ENCODE peak calls at places on chromosomes 7 and 10, in four cellular contexts. F, J, Y and E are unnamed samples.
A peak's percentile ranks its signal among the peaks of the same experiment; 100 is the strongest.

GRCh38 chr7:125136755-125137547 is 207.3 kb upstream of the POT1 start:
- DNase-seq in F (no peak), J (no peak), Y (no peak), E (no peak)

GRCh38 chr7:107622429-107622828 is 38.2 kb upstream of the SLC26A4 start:
- DNase-seq in J (no peak), F (no peak), Y (no peak), E (no peak)

GRCh38 chr7:7808156-7808555 is 89.7 kb upstream of the RPA3 start:
- DNase-seq in F (no peak), Y (no peak), J (no peak), E (no peak)

GRCh38 chr10:79149662-79150443 is 81.1 kb downstream of the ZMIZ1 start:
- DNase-seq in Y (peak; percentile 63), F (peak; percentile 84), J (peak; percentile 93), E (peak; percentile 80)

GRCh38 chr10:77884181-77884580 is 42.4 kb downstream of the DLG5 start:
- DNase-seq in Y (no peak), J (no peak), F (no peak), E (no peak)

GRCh38 chr7:69630292-69630691 is 32.0 kb downstream of the AUTS2 start:
- DNase-seq in J (no peak), Y (no peak), F (no peak), E (no peak)

GRCh38 chr10:15879058-15879457 is 18.8 kb upstream of the MINDY3 start:
- DNase-seq in J (no peak), F (no peak), Y (no peak), E (no peak)

GRCh38 chr10:76719021-76719420 is 918.6 kb downstream of the KCNMA1 start:
- DNase-seq in J (no peak), F (no peak), Y (no peak), E (no peak)

GRCh38 chr7:151410405-151411390 is 860 bp upstream of the WDR86 start:
- DNase-seq in Y (no peak), F (no peak), J (no peak), E (peak; percentile 72)

DNA sequence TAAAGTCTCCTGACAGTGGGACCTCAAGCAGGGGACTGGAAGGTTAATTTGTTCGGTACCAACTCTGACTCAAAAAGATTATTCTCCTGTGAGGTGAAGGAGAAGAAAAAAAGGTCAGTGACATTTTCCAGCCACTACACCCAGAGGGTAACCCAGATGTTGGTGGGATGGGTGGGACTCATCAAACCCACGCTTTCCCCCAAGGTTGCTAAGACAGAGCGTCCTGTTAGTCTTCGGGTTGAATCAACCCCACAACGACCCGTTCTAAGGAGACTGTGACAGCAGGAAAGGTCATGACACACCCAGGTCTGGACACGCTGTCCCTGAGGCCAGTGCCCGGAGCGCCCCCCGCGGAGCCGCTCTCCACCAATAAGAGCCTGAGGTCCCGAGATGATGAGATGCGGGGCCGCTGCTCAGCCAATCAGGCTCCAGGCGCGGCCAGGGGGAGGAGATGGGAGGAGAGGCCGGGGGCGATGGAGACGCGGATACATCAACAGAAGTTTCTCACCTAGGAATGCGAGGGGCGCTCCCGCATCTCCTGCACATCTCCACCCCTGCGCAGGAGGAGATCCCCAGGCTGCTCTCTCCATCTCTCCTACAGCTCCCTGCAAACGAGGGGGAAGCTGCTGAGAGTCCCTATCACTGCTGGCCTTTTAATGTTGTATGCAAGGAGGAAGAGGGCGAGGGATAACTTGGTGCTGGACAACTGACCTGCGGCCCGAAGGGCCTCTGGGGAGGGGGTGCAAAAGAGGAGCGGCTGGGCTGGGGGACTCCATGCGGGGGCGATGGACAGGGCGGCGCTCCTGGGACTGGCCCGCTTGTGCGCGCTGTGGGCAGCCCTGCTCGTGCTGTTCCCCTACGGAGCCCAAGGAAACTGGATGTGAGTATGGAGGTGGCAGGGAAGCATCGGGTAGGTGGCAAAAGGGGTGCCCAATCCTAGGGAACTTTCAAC is at the start of gene WNT16:
- DNase-seq in J (no peak), Y (no peak), F (no peak), E (no peak)
- H3K4me3 ChIP-seq in J (peak within 1 kb of the TSS; percentile 43), Y (peak within 1 kb of the TSS; percentile 34), F (peak within 1 kb of the TSS; percentile 52), E (peak within 1 kb of the TSS; percentile 31)

DNA sequence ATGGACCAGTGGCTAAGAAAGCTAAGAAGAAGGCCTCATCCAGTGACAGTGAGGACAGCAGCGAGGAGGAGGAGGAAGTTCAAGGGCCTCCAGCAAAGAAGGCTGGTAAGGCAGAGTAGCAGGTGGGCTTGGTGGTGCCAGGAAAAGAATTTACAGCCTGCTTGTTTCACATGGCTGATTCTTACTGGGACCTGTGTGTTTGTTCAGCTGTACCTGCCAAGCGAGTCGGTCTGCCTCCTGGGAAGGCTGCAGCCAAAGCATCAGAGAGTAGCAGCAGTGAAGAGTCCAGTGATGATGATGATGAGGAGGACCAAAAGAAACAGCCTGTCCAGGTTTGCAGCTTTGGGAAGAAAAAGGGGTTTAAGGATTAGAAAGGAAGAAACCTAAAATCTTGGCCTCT is 5.0 kb downstream of the NOLC1 start:
- DNase-seq in Y (no peak), J (no peak), F (no peak), E (no peak)
- TF ChIP-seq EP300 in Y (no peak), J (no peak), F (no peak), E (no peak)

GRCh38 chr7:129166745-129167144 is 21.7 kb upstream of the SMO start:
- DNase-seq in J (no peak), Y (no peak), F (no peak), E (no peak)

GRCh38 chr7:129169705-129170319 is 18.6 kb upstream of the SMO start:
- DNase-seq in J (no peak), F (no peak), Y (no peak), E (no peak)

GRCh38 chr7:129168219-129168991 is 20.0 kb upstream of the SMO start:
- DNase-seq in F (no peak), Y (no peak), J (no peak), E (no peak)

GRCh38 chr7:129170373-129171021 is 17.9 kb upstream of the SMO start:
- DNase-seq in J (no peak), Y (no peak), F (no peak), E (no peak)

DNA sequence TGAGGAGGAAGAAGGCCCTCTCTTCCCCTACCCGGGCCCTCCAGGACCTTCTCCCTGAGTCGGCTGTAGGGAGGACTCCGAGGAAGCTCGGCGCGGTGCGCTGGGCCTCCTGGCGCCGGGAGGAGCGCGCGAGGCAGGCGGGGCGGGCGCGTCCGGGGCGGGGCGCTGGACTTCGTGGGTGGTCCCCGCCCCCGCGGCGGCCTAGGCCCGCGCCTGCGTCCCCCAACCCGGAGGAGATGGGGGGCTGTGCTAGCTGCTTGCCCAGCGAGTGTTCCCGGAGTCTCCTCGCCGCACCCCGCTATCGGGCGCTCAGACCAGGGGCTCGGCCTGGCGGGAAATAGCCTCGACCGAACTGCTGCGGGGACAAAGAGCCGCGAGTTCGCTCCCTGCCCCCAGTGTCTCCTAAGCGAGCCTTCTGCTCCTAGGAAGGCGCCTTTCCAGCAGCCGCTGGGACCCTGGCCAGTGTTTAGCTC is 19.2 kb upstream of the SMO start:
- DNase-seq in Y (peak; percentile 54), J (no peak), F (peak; percentile 53), E (peak; percentile 26)
- H3K4me3 ChIP-seq in Y (peak overlapping the region; percentile 53), J (peak overlapping the region; percentile 61), F (peak overlapping the region; percentile 58), E (peak overlapping the region; percentile 33)

GRCh38 chr7:140206963-140207362 is 30.2 kb upstream of the KDM7A start:
- DNase-seq in Y (no peak), J (no peak), F (no peak), E (no peak)

GRCh38 chr7:140212100-140212881 is 35.5 kb upstream of the KDM7A start:
- DNase-seq in J (no peak), Y (peak; percentile 70), F (peak; percentile 84), E (no peak)

GRCh38 chr7:140213684-140214074 is 36.9 kb upstream of the KDM7A start:
- DNase-seq in J (no peak), Y (no peak), F (no peak), E (no peak)

GRCh38 chr7:140211698-140212097 is 34.9 kb upstream of the KDM7A start:
- DNase-seq in Y (no peak), J (no peak), F (no peak), E (no peak)

DNA sequence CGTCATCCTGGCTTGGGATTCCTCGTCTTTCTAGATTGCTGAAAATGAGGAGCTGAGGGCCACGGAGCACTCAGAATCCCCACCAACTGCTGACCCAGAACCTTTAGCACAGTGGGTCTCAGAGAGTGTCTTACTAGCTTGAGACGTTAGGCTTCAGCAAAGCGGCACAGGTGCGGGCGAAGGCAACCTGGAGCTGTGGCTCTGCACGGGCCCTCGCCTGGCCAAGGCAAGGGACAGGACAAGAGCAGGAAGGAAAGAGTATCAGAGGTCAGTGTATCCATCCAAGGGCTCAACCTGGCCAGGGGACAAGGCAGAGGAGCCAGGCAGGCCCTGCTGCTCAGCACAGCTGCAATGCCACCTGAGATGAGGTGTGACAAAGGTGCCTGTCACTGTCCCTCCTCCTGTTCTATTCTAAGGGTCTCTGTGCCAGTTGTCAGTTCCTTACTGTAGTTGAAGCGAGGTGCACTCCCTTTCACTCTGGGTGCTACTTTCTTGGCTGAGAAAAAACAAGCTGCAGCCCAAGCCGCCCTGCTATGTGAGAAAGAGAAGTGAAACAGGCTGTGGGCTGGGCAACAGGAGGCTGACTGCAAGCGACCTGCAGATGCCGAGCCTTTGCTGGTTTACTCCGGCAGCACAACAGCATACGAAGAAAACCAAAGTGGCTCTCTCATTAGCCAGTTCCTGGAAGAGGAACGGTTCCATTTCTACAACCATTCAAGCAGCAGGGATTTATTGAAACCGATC is 33.3 kb upstream of the KDM7A start:
- DNase-seq in F (peak; percentile 69), Y (peak; percentile 43), J (no peak), E (no peak)
- TF ChIP-seq EP300 in F (no peak), Y (no peak), J (no peak), E (no peak)

GRCh38 chr10:58755688-58756087 is 243.0 kb downstream of the BICC1 start:
- DNase-seq in Y (no peak), J (no peak), F (peak; percentile 10), E (no peak)
- H3K4me3 ChIP-seq in Y (no peak overlapping the region), J (no peak overlapping the region), F (no peak overlapping the region), E (peak overlapping the region; percentile 4)

DNA sequence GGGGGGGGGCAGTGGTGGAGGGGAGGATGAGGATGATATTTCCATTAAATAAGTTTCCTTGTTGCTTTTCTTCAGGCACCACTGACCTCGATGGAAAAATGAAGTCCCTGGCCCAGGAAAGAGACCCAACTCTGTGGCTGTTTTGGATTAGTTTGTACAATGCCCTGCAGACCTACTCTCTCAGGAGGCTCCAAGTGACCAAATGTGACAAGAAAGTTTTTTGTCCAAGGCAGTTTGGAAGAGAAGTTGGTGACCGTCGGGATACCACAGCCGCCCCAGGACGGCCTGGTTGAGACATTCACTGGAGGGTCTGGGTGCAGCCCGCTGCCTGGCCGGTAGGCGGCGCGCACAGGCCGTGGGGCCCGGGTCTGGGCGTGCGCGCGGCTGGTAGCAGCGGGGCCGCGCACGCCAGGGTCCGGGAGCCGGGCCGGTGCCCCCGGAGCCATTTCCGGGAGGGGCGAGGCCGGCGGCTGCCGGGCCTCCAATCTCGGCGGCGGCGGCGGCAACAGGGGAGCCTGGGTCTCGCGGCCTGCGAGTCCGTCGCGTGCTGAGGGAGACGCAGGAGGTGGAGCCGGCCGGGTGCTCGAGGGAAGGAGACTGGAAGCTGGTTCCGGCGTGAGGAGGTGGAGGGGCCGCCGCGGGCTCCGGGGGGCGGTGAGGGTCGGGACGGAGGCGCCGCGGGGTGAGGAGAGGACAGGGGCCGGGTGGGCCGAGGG is at the start of gene SGPL1:
- DNase-seq in Y (peak; percentile 92), J (peak; percentile 92), F (peak; percentile 90), E (peak; percentile 90)
- TF ChIP-seq EP300 in Y (no peak), J (no peak), F (no peak), E (no peak)

DNA sequence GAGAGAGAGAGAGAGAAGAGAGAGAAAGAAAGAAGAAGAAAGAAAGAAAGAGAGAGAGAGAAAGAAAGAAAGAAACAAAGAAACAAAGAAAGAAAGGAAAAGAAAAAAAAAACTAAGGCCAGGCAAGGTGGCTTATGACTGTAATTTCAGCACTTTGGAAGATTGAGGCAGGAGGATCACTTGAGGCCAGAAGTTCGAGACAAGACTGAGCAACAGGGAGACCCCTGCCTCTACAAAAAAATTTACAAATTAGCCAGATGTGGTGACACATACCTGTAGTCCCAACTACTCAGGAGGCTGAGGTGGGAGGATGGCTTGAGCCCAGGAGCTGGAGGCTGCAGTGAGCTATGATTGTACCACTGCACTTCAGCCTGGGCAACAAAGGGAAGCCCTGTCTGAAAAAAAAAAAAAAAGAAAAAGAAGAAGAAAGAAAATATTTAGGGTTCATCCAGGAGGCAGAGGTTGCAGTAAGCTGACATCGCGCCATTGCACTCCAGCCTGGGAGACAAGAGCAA is 2.8 kb downstream of the SERPINE1 start:
- DNase-seq in Y (no peak), J (no peak), F (no peak), E (no peak)
- H3K4me3 ChIP-seq in Y (no peak overlapping the region), J (no peak overlapping the region), F (no peak overlapping the region), E (no peak overlapping the region)